ENCODE peak calls at places on chromosomes 16 and 17, in eight cellular contexts. J, A, E, L, W, O, U and V are unnamed samples.

GRCh38 chr16:14362774-14363371 is 267.2 kb downstream of the PARN start:
- DNase-seq in U (peak; percentile 78), W (no peak), J (no peak), O (no peak), L (no peak), A (no peak), E (peak; percentile 80), V (no peak)

GRCh38 chr16:60818471-60818870 is 1217.8 kb downstream of the CDH8 start:
- DNase-seq in L (no peak), W (no peak), O (no peak), J (no peak), U (no peak), A (no peak), E (no peak), V (no peak)

GRCh38 chr17:59897090-59897489 is 4.2 kb downstream of the RPS6KB1 start:
- DNase-seq in L (no peak), W (no peak), E (peak; percentile 46), A (no peak), J (no peak), O (no peak), U (peak; percentile 51), V (no peak)

GRCh38 chr17:40122466-40122943 is 734 bp downstream of the MSL1 start:
- DNase-seq in L (no peak), O (no peak), E (no peak), U (peak; percentile 52), A (no peak), J (peak; percentile 73), W (peak; percentile 59), V (peak; percentile 44)

GRCh38 chr17:66964930-66965800 is 658 bp downstream of the CACNG4 start:
- DNase-seq in J (peak; percentile 29), W (peak; percentile 71), U (no peak), O (no peak), L (no peak), E (no peak), A (no peak), V (no peak)

GRCh38 chr17:61466246-61466645 is 14.0 kb downstream of the TBX4 start:
- DNase-seq in A (no peak), O (no peak), E (no peak), J (no peak), U (no peak), W (no peak), L (no peak), V (no peak)

GRCh38 chr16:74742051-74742481 is 32.6 kb downstream of the FA2H start:
- DNase-seq in U (no peak), J (no peak), L (no peak), E (peak; percentile 48), A (no peak), O (no peak), W (no peak), V (no peak)

GRCh38 chr17:48756816-48757215 is 28.3 kb upstream of the HOXB13 start:
- DNase-seq in E (no peak), O (no peak), U (no peak), W (peak; percentile 20), A (no peak), L (peak; percentile 96), J (no peak), V (no peak)

GRCh38 chr16:75029854-75030253 is 31.0 kb downstream of the ZNRF1 start:
- DNase-seq in E (peak; percentile 42), A (no peak), U (peak; percentile 84), W (no peak), O (no peak), J (no peak), L (no peak), V (no peak)

GRCh38 chr17:21043296-21044232 is 753 bp upstream of the USP22 start:
- DNase-seq in U (peak; percentile 99), J (peak; percentile 97), L (peak; percentile 94), A (peak; percentile 97), O (no peak), E (peak; percentile 97), W (peak; percentile 98), V (peak; percentile 98)

GRCh38 chr16:51430716-51431369 is 279.8 kb upstream of the SALL1 start:
- DNase-seq in J (no peak), W (no peak), E (no peak), U (no peak), O (no peak), A (no peak), L (no peak), V (no peak)

GRCh38 chr16:35221482-35222185 is 1762.2 kb downstream of the TP53TG3F start:
- DNase-seq in E (no peak), A (no peak), W (peak; percentile 3), L (no peak), U (no peak), J (no peak), O (no peak), V (no peak)

GRCh38 chr17:31788956-31789355 is 70.1 kb downstream of the COPRS start:
- DNase-seq in W (no peak), O (no peak), L (no peak), U (peak; percentile 71), J (no peak), E (peak; percentile 77), A (peak; percentile 59), V (no peak)

GRCh38 chr17:10729334-10730193 is at the start of gene TMEM220:
- DNase-seq in U (peak; percentile 85), O (peak; percentile 14), E (peak; percentile 63), A (peak; percentile 61), L (no peak), J (peak; percentile 88), W (no peak), V (no peak)

GRCh38 chr16:29876578-29877249 is 13.7 kb upstream of the CDIPT start:
- DNase-seq in W (peak; percentile 32), E (no peak), J (no peak), L (no peak), O (no peak), U (peak; percentile 21), A (no peak), V (no peak)

GRCh38 chr16:87580855-87581261 is 21.4 kb upstream of the JPH3 start:
- DNase-seq in A (no peak), U (peak; percentile 92), W (no peak), J (peak; percentile 48), O (no peak), L (no peak), E (peak; percentile 88), V (no peak)

GRCh38 chr16:5058476-5058875 is 7.3 kb downstream of the C16orf89 start:
- DNase-seq in A (no peak), W (peak; percentile 17), U (peak; percentile 12), J (no peak), O (no peak), L (no peak), E (no peak), V (no peak)

GRCh38 chr16:2527071-2527783 is 4.0 kb downstream of the CEMP1 start:
- DNase-seq in E (no peak), A (no peak), W (no peak), U (no peak), J (peak; percentile 19), L (no peak), O (no peak), V (no peak)

GRCh38 chr17:66002807-66003206 is 189.1 kb downstream of the CEP112 start:
- DNase-seq in L (no peak), A (no peak), J (no peak), O (no peak), W (no peak), U (no peak), E (no peak), V (no peak)

GRCh38 chr17:40486513-40487370 is 14.7 kb downstream of the TNS4 start:
- DNase-seq in O (no peak), U (peak; percentile 81), L (no peak), A (peak; percentile 46), J (no peak), E (peak; percentile 90), W (no peak), V (no peak)

GRCh38 chr16:56606688-56607618 is 1.4 kb upstream of the MT2A start:
- DNase-seq in L (peak; percentile 35), U (peak; percentile 99), O (no peak), A (peak; percentile 97), J (peak; percentile 67), W (peak; percentile 59), E (peak; percentile 100), V (no peak)

GRCh38 chr16:71339481-71340171 is 18.9 kb upstream of the CALB2 start:
- DNase-seq in E (no peak), A (no peak), J (no peak), U (no peak), W (peak; percentile 90), L (no peak), O (no peak), V (no peak)

GRCh38 chr17:8685396-8685795 is 54.9 kb upstream of the MYH10 start:
- DNase-seq in E (no peak), U (no peak), W (no peak), A (no peak), J (no peak), L (no peak), O (no peak), V (no peak)

GRCh38 chr17:2054740-2055493 is at the start of gene HIC1:
- DNase-seq in O (peak; percentile 68), A (no peak), U (peak; percentile 81), J (peak; percentile 88), W (peak; percentile 83), E (peak; percentile 64), L (no peak), V (peak; percentile 75)

GRCh38 chr17:37676115-37676925 is 33.1 kb upstream of the DDX52 start:
- DNase-seq in L (no peak), U (peak; percentile 29), J (no peak), O (no peak), W (no peak), E (peak; percentile 25), A (no peak), V (no peak)

GRCh38 chr17:80080081-80080480 is 21.3 kb upstream of the GAA start:
- DNase-seq in E (no peak), L (no peak), O (no peak), J (no peak), W (no peak), U (peak; percentile 32), A (no peak), V (no peak)